ENCODE peak calls at places on chromosomes 4 and X, in nine cellular contexts. N is cardiac muscle cell; A is hippocampal formation; P is kidney glomerular epithelial cell; M is skeletal muscle cell; H is T-helper 9 cell; J is CD8-positive, alpha-beta memory T cell; L is substantia nigra; U is CMK. Q is an unnamed sample.

GRCh38 chr4:26916195-26916594 is 55.6 kb downstream of the STIM2 start:
- DNase-seq in H (no peak), L (no peak), J (no peak), N (no peak), M (peak), U (no peak), A (no peak), P (no peak), Q (no peak)

GRCh38 chr4:84938316-84938715 is 28.2 kb downstream of the WDFY3 start:
- DNase-seq in U (no peak), P (peak), A (no peak), L (no peak), N (no peak), H (no peak), M (no peak), J (no peak), Q (no peak)

GRCh38 chr4:90030953-90031352 is 96.2 kb upstream of the CCSER1 start:
- DNase-seq in M (no peak), J (no peak), U (no peak), L (no peak), N (peak), A (no peak), P (no peak), H (no peak), Q (no peak)

GRCh38 chr4:163482197-163482596 is 8.6 kb upstream of the TKTL2 start:
- DNase-seq in P (no peak), H (no peak), U (no peak), N (no peak), M (no peak), J (no peak), A (no peak), L (no peak), Q (no peak)

GRCh38 chrX:79195027-79195426 is 50.5 kb downstream of the GPR174 start:
- DNase-seq in L (no peak), U (no peak), N (no peak), M (no peak), A (no peak), J (no peak), P (no peak), H (no peak), Q (no peak)

GRCh38 chrX:119015407-119016242 is 41.2 kb downstream of the LONRF3 start:
- DNase-seq in P (peak), L (no peak), H (no peak), N (no peak), J (no peak), A (no peak), U (no peak), M (peak), Q (no peak)

GRCh38 chr4:71595576-71596108 is 188.2 kb downstream of the GC start:
- DNase-seq in M (no peak), J (no peak), P (no peak), A (no peak), H (no peak), L (no peak), U (no peak), N (no peak), Q (no peak)

GRCh38 chr4:158871050-158871724 is 102.4 kb downstream of the FNIP2 start:
- DNase-seq in N (no peak), A (no peak), H (no peak), M (no peak), L (no peak), P (no peak), J (no peak), U (no peak), Q (no peak)

GRCh38 chrX:47637546-47638195 is 7.9 kb upstream of the CFP start:
- DNase-seq in U (no peak), N (peak), P (no peak), H (no peak), M (no peak), J (no peak), A (peak), L (peak), Q (no peak)

GRCh38 chr4:156374069-156374468 is 420.4 kb upstream of the CTSO start:
- DNase-seq in A (no peak), N (no peak), J (no peak), M (no peak), L (no peak), U (no peak), H (no peak), P (no peak), Q (no peak)

GRCh38 chrX:53714580-53715335 is 28.2 kb upstream of the HUWE1 start:
- DNase-seq in P (peak), U (peak), N (no peak), H (peak), A (no peak), M (peak), L (no peak), J (peak), Q (no peak)

GRCh38 chrX:50204364-50204899 is at the start of gene CCNB3:
- DNase-seq in L (peak), H (peak), P (peak), A (peak), J (peak), M (peak), U (peak), N (peak), Q (peak)

GRCh38 chr4:51943221-51943620 is 76.9 kb downstream of the LRRC66 start:
- DNase-seq in L (no peak), P (peak), H (no peak), N (no peak), A (no peak), J (no peak), M (no peak), U (no peak), Q (peak)

GRCh38 chr4:127732623-127733199 is 2.5 kb downstream of the SLC25A31 start:
- DNase-seq in P (peak), U (no peak), A (peak), M (peak), N (peak), H (no peak), L (no peak), J (no peak), Q (peak)

GRCh38 chrX:41441934-41442823 is 5.0 kb upstream of the NYX start:
- DNase-seq in H (peak), N (peak), U (peak), A (peak), P (peak), L (peak), M (peak), J (peak), Q (peak)

GRCh38 chr4:28723371-28723770 is 1862.7 kb downstream of the STIM2 start:
- DNase-seq in J (no peak), M (no peak), L (no peak), H (no peak), U (no peak), A (no peak), N (no peak), P (no peak), Q (no peak)

GRCh38 chrX:14013074-14013473 is 16.6 kb downstream of the GEMIN8 start:
- DNase-seq in H (no peak), U (no peak), A (no peak), P (no peak), J (no peak), N (no peak), L (no peak), M (no peak), Q (no peak)

GRCh38 chr4:19739101-19739651 is 512.5 kb upstream of the SLIT2 start:
- DNase-seq in U (no peak), A (no peak), N (no peak), H (no peak), J (no peak), M (peak), P (peak), L (no peak), Q (no peak)

GRCh38 chr4:101419324-101420135 is 72.2 kb upstream of the PPP3CA start:
- DNase-seq in J (no peak), U (no peak), P (no peak), L (no peak), A (no peak), H (no peak), M (no peak), N (no peak), Q (no peak)

GRCh38 chr4:6909970-6910339 is 329 bp downstream of the TBC1D14 start:
- DNase-seq in M (no peak), U (no peak), H (peak), P (no peak), L (no peak), A (no peak), J (no peak), N (peak), Q (no peak)

GRCh38 chrX:42992199-42992943 is 214.4 kb upstream of the PPP1R2C start:
- DNase-seq in L (no peak), J (no peak), H (no peak), N (no peak), P (no peak), M (no peak), A (no peak), U (no peak), Q (no peak)

GRCh38 chr4:184265566-184266351 is 48.1 kb upstream of the ENPP6 start:
- DNase-seq in M (peak), U (no peak), A (no peak), N (no peak), H (no peak), J (no peak), L (no peak), P (peak), Q (no peak)

GRCh38 chr4:80361329-80361900 is 25.9 kb downstream of the CFAP299 start:
- DNase-seq in M (no peak), J (no peak), L (no peak), P (peak), N (peak), H (no peak), U (no peak), A (peak), Q (no peak)

GRCh38 chrX:56248492-56248891 is 16.3 kb downstream of the KLF8 start:
- DNase-seq in N (peak), M (peak), A (peak), U (no peak), P (no peak), H (peak), J (peak), L (no peak), Q (peak)

GRCh38 chrX:38614485-38614884 is 53.1 kb downstream of the TSPAN7 start:
- DNase-seq in H (no peak), U (no peak), J (no peak), P (no peak), M (no peak), N (no peak), L (no peak), A (no peak), Q (no peak)

GRCh38 chr4:41041541-41041940 is 172.8 kb downstream of the APBB2 start:
- DNase-seq in M (no peak), H (no peak), J (no peak), P (no peak), L (no peak), A (no peak), U (no peak), N (no peak), Q (no peak)

GRCh38 chr4:109803924-109804571 is 2.2 kb upstream of the CFI start:
- DNase-seq in H (no peak), P (peak), L (no peak), N (peak), A (no peak), U (no peak), M (peak), J (no peak), Q (no peak)

Q was measured in HuH-7.5.